ENCODE peak calls at places on chromosomes 6 and 20, in ten cellular contexts. A is colonic mucosa; T is stimulated activated CD8-positive, alpha-beta memory T cell treated with anti-CD3 and anti-CD28 coated beads, Interleukin-2, amount 100 ng/mL, for 1 hour; N is AML-193; K is dorsolateral prefrontal cortex; L is Panc1; O is AG04450; M is naive B cell; S is SW480; H is islet precursor cell. X is an unnamed sample.
A peak's percentile ranks its signal among the peaks of the same experiment; 100 is the strongest.

GRCh38 chr6:30687659-30688431 is 1.4 kb upstream of the PPP1R18 start:
- DNase-seq in A (peak; percentile 45), T (no peak), N (no peak), K (no peak), L (no peak), O (no peak), M (no peak), S (peak; percentile 35), H (no peak), X (no peak)

GRCh38 chr20:51930775-51931174 is 128.5 kb upstream of the SALL4 start:
- DNase-seq in A (no peak), T (no peak), N (no peak), K (no peak), L (peak; percentile 50), O (peak; percentile 11), M (no peak), S (peak; percentile 63), H (peak; percentile 64), X (peak; percentile 40)

GRCh38 chr6:136921936-136922679 is at the start of gene SLC35D3:
- DNase-seq in A (no peak), T (no peak), N (no peak), K (no peak), L (no peak), O (no peak), M (no peak), S (peak; percentile 22), H (peak; percentile 69), X (no peak)

GRCh38 chr6:77173472-77174074 is 289.7 kb downstream of the HTR1B start:
- DNase-seq in A (no peak), T (no peak), N (no peak), K (no peak), L (no peak), O (no peak), M (no peak), S (no peak), H (peak; percentile 64), X (no peak)

GRCh38 chr6:90175627-90176538 is 120.8 kb downstream of the BACH2 start:
- DNase-seq in A (no peak), T (no peak), N (no peak), K (no peak), L (no peak), O (no peak), M (peak; percentile 60), S (no peak), H (no peak), X (no peak)

GRCh38 chr6:52420668-52421358 is 671 bp downstream of the EFHC1 start:
- DNase-seq in A (no peak), T (no peak), N (no peak), K (no peak), L (no peak), O (no peak), M (no peak), S (peak; percentile 73), H (peak; percentile 74), X (no peak)

GRCh38 chr20:44057698-44058675 is 129.0 kb downstream of the JPH2 start:
- DNase-seq in A (no peak), T (no peak), N (no peak), K (no peak), L (no peak), O (no peak), M (no peak), S (no peak), H (peak; percentile 48), X (no peak)

GRCh38 chr6:133890941-133891813 is 2.3 kb downstream of the TCF21 start:
- DNase-seq in A (peak; percentile 25), T (no peak), N (no peak), K (no peak), L (no peak), O (no peak), M (peak; percentile 12), S (peak; percentile 9), H (peak; percentile 72), X (peak; percentile 48)

GRCh38 chr20:36744243-36744642 is 1.6 kb downstream of the NDRG3 start:
- DNase-seq in A (no peak), T (no peak), N (no peak), K (no peak), L (no peak), O (no peak), M (no peak), S (no peak), H (no peak), X (no peak)

GRCh38 chr20:58306421-58307261 is 2.9 kb upstream of the RAB22A start:
- DNase-seq in A (peak; percentile 51), T (peak; percentile 48), N (peak; percentile 80), K (no peak), L (peak; percentile 24), O (peak; percentile 21), M (peak; percentile 90), S (peak; percentile 100), H (no peak), X (no peak)

GRCh38 chr6:106114492-106114891 is 28.4 kb downstream of the PRDM1 start:
- DNase-seq in A (no peak), T (no peak), N (no peak), K (no peak), L (no peak), O (no peak), M (no peak), S (no peak), H (no peak), X (no peak)

GRCh38 chr20:6651016-6651415 is 116.5 kb upstream of the BMP2 start:
- DNase-seq in A (no peak), T (no peak), N (no peak), K (no peak), L (peak; percentile 4), O (no peak), M (no peak), S (no peak), H (peak; percentile 63), X (peak; percentile 41)

GRCh38 chr6:28215425-28215824 is 9.7 kb upstream of the ZSCAN9 start:
- DNase-seq in A (peak; percentile 74), T (no peak), N (no peak), K (no peak), L (no peak), O (no peak), M (no peak), S (no peak), H (no peak), X (no peak)

GRCh38 chr20:9458075-9458818 is 56.1 kb upstream of the LAMP5 start:
- DNase-seq in A (peak; percentile 18), T (no peak), N (peak; percentile 47), K (no peak), L (no peak), O (no peak), M (no peak), S (no peak), H (peak; percentile 67), X (no peak)

GRCh38 chr20:3749689-3750639 is 17.5 kb downstream of the HSPA12B start:
- DNase-seq in A (no peak), T (no peak), N (no peak), K (no peak), L (no peak), O (no peak), M (peak; percentile 23), S (no peak), H (peak; percentile 79), X (no peak)

GRCh38 chr6:155418017-155418749 is 37.5 kb downstream of the NOX3 start:
- DNase-seq in A (peak; percentile 22), T (peak; percentile 14), N (peak; percentile 92), K (no peak), L (no peak), O (no peak), M (peak; percentile 62), S (no peak), H (no peak), X (no peak)

GRCh38 chr6:112626468-112627082 is 279.4 kb downstream of the RFPL4B start:
- DNase-seq in A (no peak), T (no peak), N (no peak), K (no peak), L (no peak), O (peak; percentile 27), M (no peak), S (no peak), H (no peak), X (no peak)

GRCh38 chr20:62413896-62414481 is 6.9 kb upstream of the CABLES2 start:
- DNase-seq in A (no peak), T (no peak), N (peak; percentile 1), K (no peak), L (no peak), O (no peak), M (no peak), S (no peak), H (no peak), X (no peak)

GRCh38 chr6:34970487-34970886 is 81.4 kb downstream of the ANKS1A start:
- DNase-seq in A (no peak), T (no peak), N (no peak), K (no peak), L (no peak), O (no peak), M (no peak), S (no peak), H (no peak), X (no peak)